ENCODE peak calls at places on chromosome 10, in seven cellular contexts. E is HL-60, I is heart left ventricle, B is astrocyte of the spinal cord, A is neural crest cell, T is mesothelial cell of epicardium, K is MCF 10A. F is an unnamed sample.
A peak's percentile ranks its signal among the peaks of the same experiment; 100 is the strongest.

GRCh38 chr10:121459279-121459764 is 138.9 kb downstream of the FGFR2 start:
- DNase-seq in T (no peak), A (no peak), I (no peak), K (peak; percentile 19), E (no peak), B (no peak), F (no peak)

GRCh38 chr10:118546479-118546878 is 49.0 kb downstream of the PRLHR start:
- DNase-seq in K (no peak), B (no peak), E (no peak), T (no peak), I (no peak), A (no peak), F (no peak)

GRCh38 chr10:128420623-128421022 is 294.4 kb upstream of the MKI67 start:
- DNase-seq in B (no peak), K (no peak), I (no peak), T (no peak), A (no peak), E (no peak), F (no peak)

GRCh38 chr10:107034023-107034422 is 130.5 kb downstream of the SORCS1 start:
- DNase-seq in T (no peak), A (no peak), B (no peak), E (no peak), K (no peak), I (no peak), F (no peak)

GRCh38 chr10:10847313-10847712 is 170.4 kb upstream of the CELF2 start:
- DNase-seq in K (no peak), E (no peak), B (no peak), A (no peak), T (no peak), I (no peak), F (no peak)

GRCh38 chr10:120606051-120606764 is 149.2 kb downstream of the PLPP4 start:
- DNase-seq in E (no peak), A (no peak), B (no peak), I (no peak), T (no peak), K (no peak), F (no peak)

GRCh38 chr10:119301397-119301796 is 94.0 kb downstream of the GRK5 start:
- DNase-seq in I (no peak), B (no peak), T (no peak), A (no peak), K (no peak), E (no peak), F (peak; percentile 60)

GRCh38 chr10:62108768-62109430 is 159.7 kb downstream of the RTKN2 start:
- DNase-seq in K (no peak), A (no peak), T (no peak), E (no peak), B (no peak), I (no peak), F (no peak)

GRCh38 chr10:67612577-67613537 is 83.1 kb downstream of the CTNNA3 start:
- DNase-seq in A (no peak), T (no peak), E (no peak), K (peak; percentile 53), B (peak; percentile 68), I (no peak), F (no peak)

GRCh38 chr10:101272229-101272868 is 43.1 kb upstream of the LBX1 start:
- DNase-seq in K (peak; percentile 77), E (no peak), A (peak; percentile 74), I (peak; percentile 50), T (peak; percentile 70), B (peak; percentile 40), F (peak; percentile 59)

GRCh38 chr10:62763155-62763554 is 41.4 kb upstream of the ADO start:
- DNase-seq in K (no peak), B (no peak), E (no peak), A (no peak), T (no peak), I (peak; percentile 86), F (no peak)

GRCh38 chr10:100847440-100847839 is 65.3 kb upstream of the SLF2 start:
- DNase-seq in B (no peak), K (peak; percentile 43), I (no peak), A (no peak), E (no peak), T (no peak), F (peak; percentile 14)

GRCh38 chr10:90319188-90319914 is 538.5 kb downstream of the HTR7 start:
- DNase-seq in T (no peak), I (no peak), B (peak; percentile 97), A (no peak), E (no peak), K (peak; percentile 94), F (no peak)

GRCh38 chr10:100642295-100642994 is 102.9 kb upstream of the PAX2 start:
- DNase-seq in A (no peak), I (no peak), E (no peak), T (no peak), K (no peak), B (no peak), F (no peak)

GRCh38 chr10:123559066-123559822 is 106.9 kb upstream of the GPR26 start:
- DNase-seq in T (peak; percentile 90), E (peak; percentile 37), A (peak; percentile 81), K (peak; percentile 71), I (peak; percentile 50), B (peak; percentile 48), F (peak; percentile 60)

GRCh38 chr10:91006752-91007346 is 86.0 kb upstream of the ANKRD1 start:
- DNase-seq in E (no peak), B (no peak), A (no peak), I (no peak), K (no peak), T (no peak), F (no peak)

GRCh38 chr10:13627459-13628310 is 40.9 kb downstream of the PRPF18 start:
- DNase-seq in B (no peak), I (no peak), A (no peak), K (peak; percentile 3), T (no peak), E (no peak), F (no peak)

GRCh38 chr10:44352316-44353127 is 32.4 kb downstream of the CXCL12 start:
- DNase-seq in A (no peak), K (no peak), B (peak; percentile 3), I (peak; percentile 74), E (no peak), T (no peak), F (no peak)

GRCh38 chr10:126321455-126321854 is 66.8 kb downstream of the ADAM12 start:
- DNase-seq in K (no peak), A (peak; percentile 5), I (no peak), T (no peak), E (no peak), B (no peak), F (no peak)

GRCh38 chr10:130179640-130180039 is 43.4 kb downstream of the GLRX3 start:
- DNase-seq in K (peak; percentile 51), E (no peak), T (no peak), B (peak; percentile 79), I (no peak), A (no peak), F (no peak)

GRCh38 chr10:79084012-79084971 is 15.5 kb downstream of the ZMIZ1 start:
- DNase-seq in B (peak; percentile 82), I (peak; percentile 95), T (no peak), K (peak; percentile 98), A (peak; percentile 11), E (peak; percentile 98), F (peak; percentile 97)

GRCh38 chr10:125123363-125124113 is 36.8 kb downstream of the CTBP2 start:
- DNase-seq in K (peak; percentile 99), T (no peak), A (no peak), B (peak; percentile 95), I (peak; percentile 95), E (no peak), F (no peak)

GRCh38 chr10:123642697-123643096 is 23.5 kb upstream of the GPR26 start:
- DNase-seq in A (no peak), I (no peak), K (no peak), B (no peak), E (no peak), T (peak; percentile 17), F (no peak)

GRCh38 chr10:27558612-27559020 is 54.5 kb downstream of the RAB18 start:
- DNase-seq in E (no peak), A (peak; percentile 61), B (peak; percentile 55), K (peak; percentile 81), T (peak; percentile 45), I (peak; percentile 57), F (peak; percentile 55)

GRCh38 chr10:74153123-74153522 is 2.1 kb downstream of the ADK start:
- DNase-seq in I (no peak), B (peak; percentile 25), A (no peak), K (peak; percentile 81), T (no peak), E (no peak), F (no peak)

GRCh38 chr10:58517071-58517470 is 4.4 kb downstream of the BICC1 start:
- DNase-seq in T (no peak), E (no peak), A (no peak), K (no peak), B (no peak), I (no peak), F (no peak)

GRCh38 chr10:31929986-31930675 is 1.5 kb upstream of the ARHGAP12 start:
- DNase-seq in B (peak; percentile 17), E (no peak), K (no peak), T (no peak), A (no peak), I (no peak), F (no peak)

GRCh38 chr10:42428534-42428933 is 209.8 kb downstream of the ZNF33B start:
- DNase-seq in T (no peak), A (no peak), B (no peak), E (no peak), I (no peak), K (peak; percentile 8), F (no peak)
- TF ChIP-seq CTCF in T (no peak), A (no peak), B (no peak), E (peak; percentile 15), I (peak; percentile 51), K (peak; percentile 29), F (no peak)

DNA sequence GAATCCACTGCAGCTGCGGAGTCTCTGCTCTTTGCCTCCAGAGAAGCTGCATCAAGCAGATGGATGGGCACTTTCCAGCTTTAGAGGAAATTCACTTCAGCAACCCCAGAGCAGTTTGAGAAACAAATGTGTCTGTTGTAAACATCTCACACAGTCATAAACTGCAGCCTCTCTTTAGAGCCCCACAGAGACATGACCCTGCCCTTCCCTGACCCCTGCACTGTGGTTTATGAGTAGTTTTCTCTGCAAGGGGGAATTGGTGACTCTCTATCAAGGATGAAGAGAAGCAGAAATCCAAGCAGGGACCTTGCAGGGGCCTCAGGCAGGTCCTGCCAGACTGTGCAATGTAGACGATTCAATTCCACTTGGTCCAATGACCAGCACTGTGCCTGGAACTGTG is 160.2 kb downstream of the SH2D4B start:
- DNase-seq in I (no peak), A (no peak), E (no peak), B (no peak), T (no peak), K (no peak), F (no peak)
- TF ChIP-seq CTCF in I (no peak), A (no peak), E (no peak), B (no peak), T (no peak), K (no peak), F (no peak)

GRCh38 chr10:60335708-60336107 is 54.0 kb downstream of the ANK3 start:
- DNase-seq in K (peak; percentile 47), A (no peak), T (no peak), E (no peak), B (no peak), I (no peak), F (no peak)
- TF ChIP-seq CTCF in K (peak; percentile 36), A (no peak), T (no peak), E (no peak), B (peak; percentile 35), I (no peak), F (no peak)

DNA sequence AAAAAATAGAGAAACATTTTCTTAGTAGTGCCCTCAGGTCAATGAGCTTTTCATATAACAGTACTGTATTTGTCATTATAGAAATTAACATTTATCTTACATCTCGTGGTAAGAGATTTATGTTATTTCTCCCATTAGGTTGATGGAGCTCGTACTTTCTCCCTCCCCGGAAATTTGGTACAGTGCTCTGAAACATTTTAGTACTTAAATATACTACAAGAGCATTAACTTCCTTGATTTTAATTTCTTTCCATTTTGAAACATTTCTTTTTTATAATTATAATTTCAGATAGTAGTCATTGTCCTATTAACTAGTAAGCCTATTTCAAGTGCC is 205.4 kb downstream of the MBL2 start:
- DNase-seq in T (no peak), E (no peak), B (no peak), K (no peak), A (no peak), I (no peak), F (no peak)
- TF ChIP-seq CTCF in T (peak; percentile 76), E (no peak), B (no peak), K (no peak), A (no peak), I (no peak), F (no peak)

F was measured in CD14-positive monocyte.